ENCODE peak calls at places on chromosomes 5 and 9, in five cellular contexts. J is BJ, P is GM04504, O is uterus, W is T-helper 9 cell. G is an unnamed sample.

GRCh38 chr5:169634606-169635005 is 2.5 kb upstream of the DOCK2 start:
- DNase-seq in P (no peak), J (no peak), O (no peak), W (no peak), G (no peak)

GRCh38 chr9:36623280-36623679 is 50.6 kb downstream of the MELK start:
- DNase-seq in P (no peak), O (no peak), J (no peak), W (no peak), G (no peak)

GRCh38 chr5:132688536-132689409 is 15.0 kb downstream of the IL4 start:
- DNase-seq in P (no peak), O (no peak), W (no peak), J (no peak), G (no peak)

GRCh38 chr9:92438900-92439526 is 14.7 kb upstream of the OMD start:
- DNase-seq in W (no peak), O (no peak), J (no peak), P (no peak), G (no peak)

GRCh38 chr9:2271426-2271825 is 256.3 kb downstream of the SMARCA2 start:
- DNase-seq in W (no peak), P (no peak), O (no peak), J (no peak), G (no peak)

GRCh38 chr5:53908752-53909151 is 348.3 kb downstream of the NDUFS4 start:
- DNase-seq in W (no peak), O (no peak), J (no peak), P (no peak), G (no peak)

GRCh38 chr9:134306583-134307222 is 19.6 kb upstream of the RXRA start:
- DNase-seq in P (no peak), W (no peak), J (no peak), O (no peak), G (peak)

GRCh38 chr9:131679261-131680020 is 60.4 kb downstream of the RAPGEF1 start:
- DNase-seq in W (no peak), J (no peak), P (no peak), O (no peak), G (no peak)

GRCh38 chr5:55004728-55005127 is 19.3 kb upstream of the GZMK start:
- DNase-seq in P (no peak), W (no peak), J (no peak), O (no peak), G (no peak)

GRCh38 chr9:130701059-130702022 is 7.8 kb downstream of the EXOSC2 start:
- DNase-seq in P (peak), J (no peak), O (peak), W (peak), G (peak)